ENCODE peak calls at places on chromosomes 13 and 19, in six cellular contexts. W is activated T-helper 9 cell treated with anti-CD3 and anti-CD28 coated beads, Interleukin-2, amount 50 U/mL, for 16 hours; G is NCI-H2081; E is mucosa of gallbladder; L is neural crest cell; Q is EL. K is an unnamed sample.

GRCh38 chr13:106619688-106620555 is 52.0 kb upstream of the ARGLU1 start:
- DNase-seq in W (no peak), G (peak; percentile 43), E (no peak), L (peak; percentile 9), Q (peak; percentile 57), K (peak; percentile 25)

GRCh38 chr19:10086904-10087256 is 763 bp downstream of the SHFL start:
- DNase-seq in W (no peak), G (no peak), E (no peak), L (no peak), Q (peak; percentile 27), K (no peak)

GRCh38 chr13:26742691-26743358 is 17.8 kb downstream of the GPR12 start:
- DNase-seq in W (no peak), G (no peak), E (no peak), L (no peak), Q (no peak), K (no peak)

GRCh38 chr19:10510301-10510802 is 6.9 kb downstream of the S1PR5 start:
- DNase-seq in W (peak; percentile 32), G (no peak), E (no peak), L (peak; percentile 66), Q (no peak), K (no peak)

GRCh38 chr13:99380921-99381645 is 73.9 kb upstream of the GPR183 start:
- DNase-seq in W (no peak), G (no peak), E (no peak), L (no peak), Q (no peak), K (no peak)

GRCh38 chr13:62910541-62910940 is 1494.9 kb upstream of the PCDH20 start:
- DNase-seq in W (no peak), G (no peak), E (no peak), L (no peak), Q (no peak), K (no peak)

GRCh38 chr13:110454227-110454859 is 107.2 kb downstream of the RAB20 start:
- DNase-seq in W (no peak), G (no peak), E (no peak), L (no peak), Q (no peak), K (no peak)

GRCh38 chr19:38278751-38279150 is 14.4 kb downstream of the SPINT2 start:
- DNase-seq in W (no peak), G (no peak), E (no peak), L (no peak), Q (no peak), K (no peak)

GRCh38 chr13:35718084-35718483 is 241.6 kb upstream of the MAB21L1 start:
- DNase-seq in W (no peak), G (no peak), E (no peak), L (no peak), Q (no peak), K (no peak)

GRCh38 chr19:12497032-12497431 is 12.4 kb upstream of the ZNF709 start:
- DNase-seq in W (no peak), G (no peak), E (no peak), L (no peak), Q (no peak), K (no peak)

GRCh38 chr19:41264581-41265375 is 606 bp downstream of the HNRNPUL1 start:
- DNase-seq in W (peak; percentile 38), G (peak; percentile 39), E (peak; percentile 19), L (peak; percentile 39), Q (peak; percentile 65), K (peak; percentile 33)

K was measured in anterior cingulate cortex.